ENCODE peak calls at places on chromosomes 13 and 19, in seven cellular contexts. One of them, this sample, is unnamed.

GRCh38 chr19:18387395-18387794 is 1.4 kb downstream of the GDF15 start:
- DNase-seq in NCI-H2081: no peak
- DNase-seq in type B pancreatic cell: no peak
- DNase-seq in left ventricle myocardium inferior: no peak
- DNase-seq in effector memory CD4-positive, alpha-beta T cell: no peak
- DNase-seq in naive thymus-derived CD4-positive, alpha-beta T cell: no peak
- DNase-seq in effector memory CD8-positive, alpha-beta T cell: no peak
- DNase-seq in this sample: no peak

GRCh38 chr13:75636339-75637095 is 387 bp downstream of the LMO7 start:
- DNase-seq in NCI-H2081: no peak
- DNase-seq in type B pancreatic cell: no peak
- DNase-seq in left ventricle myocardium inferior: peak
- DNase-seq in effector memory CD4-positive, alpha-beta T cell: peak
- DNase-seq in naive thymus-derived CD4-positive, alpha-beta T cell: peak
- DNase-seq in effector memory CD8-positive, alpha-beta T cell: peak
- DNase-seq in this sample: peak

GRCh38 chr13:43878897-43879322 is 630 bp downstream of the CCDC122 start:
- DNase-seq in NCI-H2081: no peak
- DNase-seq in type B pancreatic cell: no peak
- DNase-seq in left ventricle myocardium inferior: peak
- DNase-seq in effector memory CD4-positive, alpha-beta T cell: peak
- DNase-seq in naive thymus-derived CD4-positive, alpha-beta T cell: no peak
- DNase-seq in effector memory CD8-positive, alpha-beta T cell: no peak
- DNase-seq in this sample: peak

GRCh38 chr19:51971624-51972023 is 15.0 kb downstream of the ZNF350 start:
- DNase-seq in NCI-H2081: no peak
- DNase-seq in type B pancreatic cell: no peak
- DNase-seq in left ventricle myocardium inferior: no peak
- DNase-seq in effector memory CD4-positive, alpha-beta T cell: no peak
- DNase-seq in naive thymus-derived CD4-positive, alpha-beta T cell: peak
- DNase-seq in effector memory CD8-positive, alpha-beta T cell: no peak
- DNase-seq in this sample: peak

GRCh38 chr13:86757236-86757978 is 913.8 kb upstream of the SLITRK5 start:
- DNase-seq in NCI-H2081: no peak
- DNase-seq in type B pancreatic cell: no peak
- DNase-seq in left ventricle myocardium inferior: no peak
- DNase-seq in effector memory CD4-positive, alpha-beta T cell: peak
- DNase-seq in naive thymus-derived CD4-positive, alpha-beta T cell: no peak
- DNase-seq in effector memory CD8-positive, alpha-beta T cell: peak
- DNase-seq in this sample: no peak

GRCh38 chr13:19818223-19818842 is 35.6 kb upstream of the PSPC1 start:
- DNase-seq in NCI-H2081: no peak
- DNase-seq in type B pancreatic cell: peak
- DNase-seq in left ventricle myocardium inferior: peak
- DNase-seq in effector memory CD4-positive, alpha-beta T cell: no peak
- DNase-seq in naive thymus-derived CD4-positive, alpha-beta T cell: no peak
- DNase-seq in effector memory CD8-positive, alpha-beta T cell: peak
- DNase-seq in this sample: peak

GRCh38 chr19:54325194-54325621 is 12.2 kb upstream of the LILRA5 start:
- DNase-seq in NCI-H2081: no peak
- DNase-seq in type B pancreatic cell: no peak
- DNase-seq in left ventricle myocardium inferior: no peak
- DNase-seq in effector memory CD4-positive, alpha-beta T cell: peak
- DNase-seq in naive thymus-derived CD4-positive, alpha-beta T cell: peak
- DNase-seq in effector memory CD8-positive, alpha-beta T cell: peak
- DNase-seq in this sample: peak

GRCh38 chr13:39311619-39312018 is 273.4 kb downstream of the NHLRC3 start:
- DNase-seq in NCI-H2081: no peak
- DNase-seq in type B pancreatic cell: no peak
- DNase-seq in left ventricle myocardium inferior: peak
- DNase-seq in effector memory CD4-positive, alpha-beta T cell: no peak
- DNase-seq in naive thymus-derived CD4-positive, alpha-beta T cell: no peak
- DNase-seq in effector memory CD8-positive, alpha-beta T cell: no peak
- DNase-seq in this sample: no peak

GRCh38 chr19:3034845-3035541 is 5.9 kb upstream of the TLE2 start:
- DNase-seq in NCI-H2081: no peak
- DNase-seq in type B pancreatic cell: no peak
- DNase-seq in left ventricle myocardium inferior: no peak
- DNase-seq in effector memory CD4-positive, alpha-beta T cell: peak
- DNase-seq in naive thymus-derived CD4-positive, alpha-beta T cell: no peak
- DNase-seq in effector memory CD8-positive, alpha-beta T cell: no peak
- DNase-seq in this sample: peak

GRCh38 chr19:33654840-33655508 is 33.2 kb downstream of the CHST8 start:
- DNase-seq in NCI-H2081: no peak
- DNase-seq in type B pancreatic cell: no peak
- DNase-seq in left ventricle myocardium inferior: no peak
- DNase-seq in effector memory CD4-positive, alpha-beta T cell: no peak
- DNase-seq in naive thymus-derived CD4-positive, alpha-beta T cell: no peak
- DNase-seq in effector memory CD8-positive, alpha-beta T cell: no peak
- DNase-seq in this sample: no peak

GRCh38 chr13:112783946-112784500 is 94.2 kb downstream of the ATP11A start:
- DNase-seq in NCI-H2081: no peak
- DNase-seq in type B pancreatic cell: peak
- DNase-seq in left ventricle myocardium inferior: no peak
- DNase-seq in effector memory CD4-positive, alpha-beta T cell: no peak
- DNase-seq in naive thymus-derived CD4-positive, alpha-beta T cell: no peak
- DNase-seq in effector memory CD8-positive, alpha-beta T cell: no peak
- DNase-seq in this sample: peak

GRCh38 chr19:51565583-51565982 is 5.5 kb upstream of the ZNF175 start:
- DNase-seq in NCI-H2081: no peak
- DNase-seq in type B pancreatic cell: no peak
- DNase-seq in left ventricle myocardium inferior: no peak
- DNase-seq in effector memory CD4-positive, alpha-beta T cell: no peak
- DNase-seq in naive thymus-derived CD4-positive, alpha-beta T cell: no peak
- DNase-seq in effector memory CD8-positive, alpha-beta T cell: no peak
- DNase-seq in this sample: no peak

GRCh38 chr13:109383683-109384082 is 402.7 kb downstream of the IRS2 start:
- DNase-seq in NCI-H2081: no peak
- DNase-seq in type B pancreatic cell: no peak
- DNase-seq in left ventricle myocardium inferior: no peak
- DNase-seq in effector memory CD4-positive, alpha-beta T cell: no peak
- DNase-seq in naive thymus-derived CD4-positive, alpha-beta T cell: no peak
- DNase-seq in effector memory CD8-positive, alpha-beta T cell: no peak
- DNase-seq in this sample: no peak

GRCh38 chr19:1651061-1651547 is 1.3 kb downstream of the TCF3 start:
- DNase-seq in NCI-H2081: no peak
- DNase-seq in type B pancreatic cell: no peak
- DNase-seq in left ventricle myocardium inferior: no peak
- DNase-seq in effector memory CD4-positive, alpha-beta T cell: peak
- DNase-seq in naive thymus-derived CD4-positive, alpha-beta T cell: peak
- DNase-seq in effector memory CD8-positive, alpha-beta T cell: peak
- DNase-seq in this sample: peak

GRCh38 chr13:66926200-66926850 is 303.8 kb downstream of the PCDH9 start:
- DNase-seq in NCI-H2081: no peak
- DNase-seq in type B pancreatic cell: no peak
- DNase-seq in left ventricle myocardium inferior: no peak
- DNase-seq in effector memory CD4-positive, alpha-beta T cell: no peak
- DNase-seq in naive thymus-derived CD4-positive, alpha-beta T cell: no peak
- DNase-seq in effector memory CD8-positive, alpha-beta T cell: no peak
- DNase-seq in this sample: peak

GRCh38 chr13:48176781-48177180 is 56.2 kb upstream of the ITM2B start:
- DNase-seq in NCI-H2081: no peak
- DNase-seq in type B pancreatic cell: no peak
- DNase-seq in left ventricle myocardium inferior: no peak
- DNase-seq in effector memory CD4-positive, alpha-beta T cell: no peak
- DNase-seq in naive thymus-derived CD4-positive, alpha-beta T cell: no peak
- DNase-seq in effector memory CD8-positive, alpha-beta T cell: no peak
- DNase-seq in this sample: no peak

GRCh38 chr13:101523732-101524131 is 71.3 kb downstream of the ITGBL1 start:
- DNase-seq in NCI-H2081: no peak
- DNase-seq in type B pancreatic cell: no peak
- DNase-seq in left ventricle myocardium inferior: no peak
- DNase-seq in effector memory CD4-positive, alpha-beta T cell: no peak
- DNase-seq in naive thymus-derived CD4-positive, alpha-beta T cell: no peak
- DNase-seq in effector memory CD8-positive, alpha-beta T cell: no peak
- DNase-seq in this sample: no peak

GRCh38 chr19:58450836-58451357 is 525 bp upstream of the ZNF324B start:
- DNase-seq in NCI-H2081: peak
- DNase-seq in type B pancreatic cell: no peak
- DNase-seq in left ventricle myocardium inferior: no peak
- DNase-seq in effector memory CD4-positive, alpha-beta T cell: no peak
- DNase-seq in naive thymus-derived CD4-positive, alpha-beta T cell: no peak
- DNase-seq in effector memory CD8-positive, alpha-beta T cell: no peak
- DNase-seq in this sample: no peak

GRCh38 chr13:78909276-78909675 is 250.3 kb upstream of the OBI1 start:
- DNase-seq in NCI-H2081: no peak
- DNase-seq in type B pancreatic cell: no peak
- DNase-seq in left ventricle myocardium inferior: no peak
- DNase-seq in effector memory CD4-positive, alpha-beta T cell: no peak
- DNase-seq in naive thymus-derived CD4-positive, alpha-beta T cell: no peak
- DNase-seq in effector memory CD8-positive, alpha-beta T cell: no peak
- DNase-seq in this sample: no peak

GRCh38 chr19:17790059-17790780 is 4.7 kb upstream of the B3GNT3 start:
- DNase-seq in NCI-H2081: no peak
- DNase-seq in type B pancreatic cell: no peak
- DNase-seq in left ventricle myocardium inferior: no peak
- DNase-seq in effector memory CD4-positive, alpha-beta T cell: no peak
- DNase-seq in naive thymus-derived CD4-positive, alpha-beta T cell: no peak
- DNase-seq in effector memory CD8-positive, alpha-beta T cell: no peak
- DNase-seq in this sample: no peak

GRCh38 chr13:38883783-38884182 is 106.8 kb downstream of the STOML3 start:
- DNase-seq in NCI-H2081: no peak
- DNase-seq in type B pancreatic cell: no peak
- DNase-seq in left ventricle myocardium inferior: no peak
- DNase-seq in effector memory CD4-positive, alpha-beta T cell: no peak
- DNase-seq in naive thymus-derived CD4-positive, alpha-beta T cell: no peak
- DNase-seq in effector memory CD8-positive, alpha-beta T cell: no peak
- DNase-seq in this sample: no peak

This sample was measured in retina.